ENCODE peak calls at places on chromosomes 2 and 18, in five cellular contexts. One of them, this sample, is unnamed.

GRCh38 chr2:180040146-180040925 is 33.2 kb upstream of the CWC22 start:
- DNase-seq in dorsolateral prefrontal cortex: no peak
- DNase-seq in fibroblast of villous mesenchyme: peak; percentile 78
- DNase-seq in GM06990: no peak
- DNase-seq in Panc1: no peak
- DNase-seq in this sample: no peak

GRCh38 chr2:221969087-221969829 is 329.5 kb downstream of the PAX3 start:
- DNase-seq in GM06990: no peak
- DNase-seq in Panc1: peak; percentile 5
- DNase-seq in fibroblast of villous mesenchyme: peak; percentile 33
- DNase-seq in dorsolateral prefrontal cortex: no peak
- DNase-seq in this sample: peak; percentile 29

GRCh38 chr2:67268806-67269205 is 128.3 kb upstream of the ETAA1 start:
- DNase-seq in GM06990: no peak
- DNase-seq in Panc1: no peak
- DNase-seq in dorsolateral prefrontal cortex: no peak
- DNase-seq in fibroblast of villous mesenchyme: no peak
- DNase-seq in this sample: no peak

GRCh38 chr2:66573412-66573811 is 138.5 kb downstream of the MEIS1 start:
- DNase-seq in GM06990: no peak
- DNase-seq in dorsolateral prefrontal cortex: no peak
- DNase-seq in Panc1: no peak
- DNase-seq in fibroblast of villous mesenchyme: no peak
- DNase-seq in this sample: no peak

GRCh38 chr2:43193996-43194869 is 32.2 kb downstream of the ZFP36L2 start:
- DNase-seq in fibroblast of villous mesenchyme: no peak
- DNase-seq in GM06990: no peak
- DNase-seq in dorsolateral prefrontal cortex: no peak
- DNase-seq in Panc1: no peak
- DNase-seq in this sample: peak; percentile 71

GRCh38 chr18:43486462-43486861 is 209.2 kb upstream of the SYT4 start:
- DNase-seq in GM06990: no peak
- DNase-seq in fibroblast of villous mesenchyme: no peak
- DNase-seq in dorsolateral prefrontal cortex: no peak
- DNase-seq in Panc1: no peak
- DNase-seq in this sample: no peak

GRCh38 chr18:59437851-59438250 is 78.8 kb upstream of the LMAN1 start:
- DNase-seq in fibroblast of villous mesenchyme: no peak
- DNase-seq in Panc1: no peak
- DNase-seq in dorsolateral prefrontal cortex: no peak
- DNase-seq in GM06990: no peak
- DNase-seq in this sample: no peak

GRCh38 chr2:45895477-45895876 is 244.0 kb downstream of the PRKCE start:
- DNase-seq in fibroblast of villous mesenchyme: no peak
- DNase-seq in Panc1: no peak
- DNase-seq in GM06990: no peak
- DNase-seq in dorsolateral prefrontal cortex: no peak
- DNase-seq in this sample: no peak

GRCh38 chr2:178420463-178420990 is 30.4 kb downstream of the PRKRA start:
- DNase-seq in dorsolateral prefrontal cortex: no peak
- DNase-seq in fibroblast of villous mesenchyme: no peak
- DNase-seq in GM06990: no peak
- DNase-seq in Panc1: no peak
- DNase-seq in this sample: no peak

GRCh38 chr2:75920721-75921551 is 210.2 kb upstream of the GCFC2 start:
- DNase-seq in fibroblast of villous mesenchyme: no peak
- DNase-seq in dorsolateral prefrontal cortex: no peak
- DNase-seq in Panc1: no peak
- DNase-seq in GM06990: no peak
- DNase-seq in this sample: no peak

GRCh38 chr2:168311265-168311925 is 64.0 kb upstream of the STK39 start:
- DNase-seq in GM06990: no peak
- DNase-seq in dorsolateral prefrontal cortex: no peak
- DNase-seq in Panc1: no peak
- DNase-seq in fibroblast of villous mesenchyme: no peak
- DNase-seq in this sample: no peak

GRCh38 chr2:170196962-170197361 is 19.0 kb downstream of the MYO3B start:
- DNase-seq in GM06990: no peak
- DNase-seq in Panc1: no peak
- DNase-seq in fibroblast of villous mesenchyme: no peak
- DNase-seq in dorsolateral prefrontal cortex: no peak
- DNase-seq in this sample: no peak

GRCh38 chr18:73973972-73974371 is 173.7 kb downstream of the FBXO15 start:
- DNase-seq in Panc1: no peak
- DNase-seq in GM06990: no peak
- DNase-seq in dorsolateral prefrontal cortex: no peak
- DNase-seq in fibroblast of villous mesenchyme: no peak
- DNase-seq in this sample: no peak

GRCh38 chr2:138902239-138902871 is 122.2 kb upstream of the NXPH2 start:
- DNase-seq in GM06990: no peak
- DNase-seq in Panc1: no peak
- DNase-seq in dorsolateral prefrontal cortex: no peak
- DNase-seq in fibroblast of villous mesenchyme: no peak
- DNase-seq in this sample: no peak

GRCh38 chr2:2850218-2850850 is 519.3 kb upstream of the MYT1L start:
- DNase-seq in Panc1: no peak
- DNase-seq in fibroblast of villous mesenchyme: no peak
- DNase-seq in GM06990: no peak
- DNase-seq in dorsolateral prefrontal cortex: no peak
- DNase-seq in this sample: no peak

DNA sequence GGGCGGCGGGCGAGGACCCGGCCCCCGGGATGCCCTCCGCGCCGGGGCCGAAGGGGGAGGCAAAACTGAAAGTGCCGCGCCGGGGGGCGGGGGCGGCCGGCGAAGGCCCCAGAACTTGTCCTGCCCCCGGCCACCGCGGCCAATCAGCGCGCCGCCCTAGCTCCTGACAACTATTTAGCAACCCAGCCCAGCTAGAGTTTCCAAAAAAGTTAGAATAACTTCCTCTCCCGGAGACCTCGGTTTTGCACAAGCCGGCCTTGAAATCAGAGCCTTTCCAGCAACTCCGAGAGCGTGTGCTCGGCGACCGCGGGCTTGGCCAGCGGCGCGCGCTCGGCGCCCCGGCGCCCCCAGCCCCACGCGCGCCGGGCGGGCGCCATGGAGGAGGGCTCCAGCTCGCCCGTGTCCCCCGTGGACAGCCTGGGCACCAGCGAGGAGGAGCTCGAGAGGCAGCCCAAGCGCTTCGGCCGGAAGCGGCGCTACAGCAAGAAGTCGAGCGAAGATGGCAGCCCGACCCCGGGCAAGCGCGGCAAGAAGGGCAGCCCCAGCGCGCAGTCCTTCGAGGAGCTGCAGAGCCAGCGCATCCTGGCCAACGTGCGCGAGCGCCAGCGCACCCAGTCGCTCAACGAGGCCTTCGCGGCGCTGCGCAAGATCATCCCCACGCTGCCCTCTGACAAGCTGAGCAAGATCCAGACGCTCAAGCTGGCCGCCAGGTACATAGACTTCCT is at the start of gene TWIST2:
- DNase-seq in dorsolateral prefrontal cortex: no peak
- DNase-seq in fibroblast of villous mesenchyme: peak; percentile 96
- DNase-seq in GM06990: no peak
- DNase-seq in Panc1: no peak
- DNase-seq in this sample: no peak
- TF ChIP-seq CTCF in dorsolateral prefrontal cortex: no peak
- TF ChIP-seq CTCF in fibroblast of villous mesenchyme: no peak
- TF ChIP-seq CTCF in GM06990: no peak
- TF ChIP-seq CTCF in Panc1: no peak
- TF ChIP-seq CTCF in this sample: no peak

DNA sequence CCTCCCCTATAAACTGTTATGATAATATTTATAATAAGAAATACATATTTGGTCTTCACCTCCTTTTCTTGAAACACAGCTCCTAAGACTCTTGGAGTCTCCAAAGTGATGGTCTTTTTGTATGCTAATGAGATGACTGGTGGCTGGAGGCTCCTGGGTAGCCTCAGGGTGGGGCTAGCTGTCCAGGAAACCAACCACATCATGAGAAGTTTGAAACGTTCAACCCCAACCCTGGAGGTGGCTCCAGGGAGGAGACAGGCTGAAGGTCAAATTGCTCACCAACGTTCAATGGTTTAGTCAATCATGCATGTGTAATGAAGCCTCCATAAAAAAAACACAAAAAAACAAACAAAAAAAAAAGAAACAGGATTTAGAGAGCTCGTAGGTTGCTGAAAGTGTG is 298.7 kb upstream of the MGAT5 start:
- DNase-seq in dorsolateral prefrontal cortex: no peak
- DNase-seq in fibroblast of villous mesenchyme: no peak
- DNase-seq in Panc1: no peak
- DNase-seq in GM06990: no peak
- DNase-seq in this sample: no peak
- TF ChIP-seq CTCF in dorsolateral prefrontal cortex: no peak
- TF ChIP-seq CTCF in fibroblast of villous mesenchyme: no peak
- TF ChIP-seq CTCF in Panc1: no peak
- TF ChIP-seq CTCF in GM06990: no peak
- TF ChIP-seq CTCF in this sample: peak; percentile 12

DNA sequence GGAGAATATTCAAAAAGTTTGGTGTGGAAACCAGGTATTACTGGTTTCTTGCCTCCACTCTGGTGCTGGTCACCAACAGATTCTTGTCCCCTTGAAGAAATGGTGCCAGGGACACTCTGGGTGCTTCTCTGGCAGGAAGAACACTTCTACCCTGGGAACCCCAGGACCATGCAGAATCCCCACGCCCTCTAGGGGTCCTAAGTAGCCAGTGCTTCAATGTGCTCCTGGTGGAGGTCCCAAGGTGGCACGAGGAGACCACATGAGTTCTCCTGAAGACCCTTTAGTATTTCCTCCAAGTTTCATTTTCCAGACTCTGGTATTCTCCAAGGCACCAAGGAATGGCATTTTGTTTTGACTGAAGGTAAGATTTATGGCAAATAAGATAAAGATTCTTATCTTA is 380.6 kb downstream of the TSN start:
- DNase-seq in Panc1: peak; percentile 4
- DNase-seq in dorsolateral prefrontal cortex: no peak
- DNase-seq in fibroblast of villous mesenchyme: peak; percentile 22
- DNase-seq in GM06990: no peak
- DNase-seq in this sample: peak; percentile 30
- TF ChIP-seq CTCF in Panc1: peak; percentile 75
- TF ChIP-seq CTCF in dorsolateral prefrontal cortex: peak; percentile 49
- TF ChIP-seq CTCF in fibroblast of villous mesenchyme: peak; percentile 58
- TF ChIP-seq CTCF in GM06990: peak; percentile 88
- TF ChIP-seq CTCF in this sample: peak; percentile 24

DNA sequence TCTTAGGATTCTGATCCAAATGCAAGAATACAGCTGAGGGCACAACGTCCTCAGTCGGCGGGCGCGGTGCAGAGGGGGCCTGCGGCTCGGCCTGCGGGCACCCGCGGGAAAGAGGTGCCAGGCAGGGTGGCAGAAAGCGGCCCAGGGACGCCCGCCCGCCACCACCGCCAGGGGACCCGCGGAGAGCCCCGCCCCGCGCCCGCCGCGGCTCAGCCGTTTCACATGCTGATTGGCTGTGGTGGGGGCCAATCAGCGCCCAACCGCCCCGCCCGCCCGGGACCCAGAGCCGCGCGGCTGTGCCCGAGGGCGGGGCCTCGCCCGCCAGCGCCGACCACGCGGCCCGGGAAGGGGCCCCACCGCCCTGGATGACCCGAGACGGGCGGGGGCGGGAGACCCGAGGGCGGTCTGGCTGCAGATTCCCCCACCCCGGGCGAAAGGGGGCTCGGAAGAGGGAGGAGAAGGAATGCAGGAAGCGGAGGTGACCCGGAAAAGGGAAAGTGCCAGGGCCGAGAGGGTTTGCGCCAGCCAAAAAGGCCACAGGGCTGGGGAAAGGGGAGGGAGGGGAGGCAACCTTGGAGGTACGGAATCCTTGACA is 8.0 kb downstream of the IRS1 start:
- DNase-seq in Panc1: no peak
- DNase-seq in dorsolateral prefrontal cortex: peak; percentile 97
- DNase-seq in GM06990: peak; percentile 89
- DNase-seq in fibroblast of villous mesenchyme: peak; percentile 86
- DNase-seq in this sample: peak; percentile 99
- TF ChIP-seq CTCF in Panc1: peak; percentile 43
- TF ChIP-seq CTCF in dorsolateral prefrontal cortex: peak; percentile 36
- TF ChIP-seq CTCF in GM06990: no peak
- TF ChIP-seq CTCF in fibroblast of villous mesenchyme: peak; percentile 27
- TF ChIP-seq CTCF in this sample: no peak

GRCh38 chr2:9912468-9912867 is 39.0 kb upstream of the GRHL1 start:
- DNase-seq in fibroblast of villous mesenchyme: no peak
- DNase-seq in dorsolateral prefrontal cortex: no peak
- DNase-seq in GM06990: no peak
- DNase-seq in Panc1: no peak
- DNase-seq in this sample: no peak

GRCh38 chr2:9910699-9911098 is 40.8 kb upstream of the GRHL1 start:
- DNase-seq in Panc1: no peak
- DNase-seq in fibroblast of villous mesenchyme: no peak
- DNase-seq in dorsolateral prefrontal cortex: no peak
- DNase-seq in GM06990: no peak
- DNase-seq in this sample: no peak

GRCh38 chr2:9918275-9918674 is 33.2 kb upstream of the GRHL1 start:
- DNase-seq in fibroblast of villous mesenchyme: no peak
- DNase-seq in dorsolateral prefrontal cortex: no peak
- DNase-seq in Panc1: no peak
- DNase-seq in GM06990: no peak
- DNase-seq in this sample: no peak

GRCh38 chr2:9909106-9909505 is 42.4 kb upstream of the GRHL1 start:
- DNase-seq in Panc1: no peak
- DNase-seq in fibroblast of villous mesenchyme: peak; percentile 55
- DNase-seq in dorsolateral prefrontal cortex: no peak
- DNase-seq in GM06990: no peak
- DNase-seq in this sample: no peak

GRCh38 chr2:9914384-9915065 is 37.0 kb upstream of the GRHL1 start:
- DNase-seq in Panc1: peak; percentile 82
- DNase-seq in fibroblast of villous mesenchyme: peak; percentile 82
- DNase-seq in GM06990: peak; percentile 74
- DNase-seq in dorsolateral prefrontal cortex: no peak
- DNase-seq in this sample: peak; percentile 71
- TF ChIP-seq CTCF in Panc1: peak; percentile 36
- TF ChIP-seq CTCF in fibroblast of villous mesenchyme: peak; percentile 27
- TF ChIP-seq CTCF in GM06990: peak; percentile 56
- TF ChIP-seq CTCF in dorsolateral prefrontal cortex: no peak
- TF ChIP-seq CTCF in this sample: peak; percentile 53

DNA sequence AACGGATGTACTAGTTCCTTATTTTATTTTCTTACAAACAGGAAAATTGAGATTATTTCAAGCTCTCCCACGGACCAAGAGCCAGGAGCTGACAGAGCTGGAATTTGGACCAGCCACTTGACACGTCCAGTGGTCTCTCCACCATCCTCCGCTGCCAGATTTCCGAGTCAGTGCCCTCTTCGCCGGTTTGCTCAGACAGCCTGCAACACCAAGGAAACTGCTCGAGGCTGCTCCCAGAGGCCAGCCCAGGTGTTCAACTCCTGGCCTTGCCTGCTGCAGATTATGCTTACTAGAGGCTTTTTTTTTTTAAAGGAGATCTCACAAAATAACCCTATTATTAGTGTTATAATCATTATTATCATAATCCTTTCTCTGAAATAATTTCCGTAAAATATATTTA is 779.8 kb downstream of the RNF144A start:
- DNase-seq in fibroblast of villous mesenchyme: no peak
- DNase-seq in dorsolateral prefrontal cortex: no peak
- DNase-seq in Panc1: no peak
- DNase-seq in GM06990: no peak
- DNase-seq in this sample: no peak
- TF ChIP-seq CTCF in fibroblast of villous mesenchyme: no peak
- TF ChIP-seq CTCF in dorsolateral prefrontal cortex: no peak
- TF ChIP-seq CTCF in Panc1: no peak
- TF ChIP-seq CTCF in GM06990: peak; percentile 20
- TF ChIP-seq CTCF in this sample: no peak

GRCh38 chr18:35917043-35917442 is 55.4 kb upstream of the RMP24 start:
- DNase-seq in GM06990: no peak
- DNase-seq in Panc1: no peak
- DNase-seq in fibroblast of villous mesenchyme: no peak
- DNase-seq in dorsolateral prefrontal cortex: no peak
- DNase-seq in this sample: no peak
- TF ChIP-seq CTCF in GM06990: peak; percentile 24
- TF ChIP-seq CTCF in Panc1: peak; percentile 71
- TF ChIP-seq CTCF in fibroblast of villous mesenchyme: peak; percentile 14
- TF ChIP-seq CTCF in dorsolateral prefrontal cortex: no peak
- TF ChIP-seq CTCF in this sample: no peak

GRCh38 chr2:70919672-70920366 is 15.9 kb upstream of the ATP6V1B1 start:
- DNase-seq in Panc1: peak; percentile 57
- DNase-seq in dorsolateral prefrontal cortex: peak; percentile 80
- DNase-seq in GM06990: peak; percentile 33
- DNase-seq in fibroblast of villous mesenchyme: peak; percentile 80
- DNase-seq in this sample: peak; percentile 78
- TF ChIP-seq CTCF in Panc1: peak; percentile 96
- TF ChIP-seq CTCF in dorsolateral prefrontal cortex: peak; percentile 80
- TF ChIP-seq CTCF in GM06990: peak; percentile 95
- TF ChIP-seq CTCF in fibroblast of villous mesenchyme: peak; percentile 91
- TF ChIP-seq CTCF in this sample: peak; percentile 87